ENCODE peak calls at places on chromosomes 3 and 15, in eight cellular contexts. J, F, C, A, I, Y, G and P are unnamed samples.
A peak's percentile ranks its signal among the peaks of the same experiment; 100 is the strongest.

GRCh38 chr15:60347480-60348069 is 50.2 kb downstream of the ANXA2 start:
- DNase-seq in J (no peak), F (no peak), C (no peak), A (no peak), I (no peak), Y (no peak), G (no peak), P (no peak)

GRCh38 chr3:37787027-37787868 is 74.4 kb upstream of the CTDSPL start:
- DNase-seq in J (no peak), F (no peak), C (no peak), A (no peak), I (no peak), Y (no peak), G (no peak), P (no peak)

GRCh38 chr3:31896026-31896425 is 85.0 kb downstream of the OSBPL10 start:
- DNase-seq in J (no peak), F (no peak), C (no peak), A (no peak), I (no peak), Y (no peak), G (no peak), P (no peak)

GRCh38 chr3:122560680-122561079 is 3.4 kb downstream of the PARP9 start:
- DNase-seq in J (no peak), F (peak; percentile 67), C (no peak), A (peak; percentile 63), I (no peak), Y (peak; percentile 65), G (peak; percentile 67), P (no peak)

GRCh38 chr15:40590635-40591105 is 3.4 kb upstream of the KNL1 start:
- DNase-seq in J (no peak), F (no peak), C (no peak), A (no peak), I (no peak), Y (no peak), G (no peak), P (no peak)

GRCh38 chr15:51649659-51650521 is 27.3 kb upstream of the DMXL2 start:
- DNase-seq in J (no peak), F (peak; percentile 73), C (no peak), A (peak; percentile 59), I (no peak), Y (peak; percentile 85), G (peak; percentile 59), P (no peak)

GRCh38 chr15:66008920-66009572 is 139.8 kb downstream of the RAB11A start:
- DNase-seq in J (no peak), F (no peak), C (no peak), A (peak; percentile 80), I (no peak), Y (peak; percentile 84), G (peak; percentile 23), P (no peak)

GRCh38 chr3:38268522-38268921 is 2.9 kb downstream of the SLC22A13 start:
- DNase-seq in J (no peak), F (no peak), C (no peak), A (no peak), I (no peak), Y (no peak), G (no peak), P (no peak)

GRCh38 chr3:169760479-169760878 is 4.4 kb downstream of the TERC start:
- DNase-seq in J (no peak), F (no peak), C (no peak), A (no peak), I (no peak), Y (peak; percentile 24), G (peak; percentile 59), P (no peak)

GRCh38 chr3:9727041-9727595 is 4.4 kb upstream of the BRPF1 start:
- DNase-seq in J (no peak), F (peak; percentile 69), C (no peak), A (no peak), I (no peak), Y (peak; percentile 75), G (no peak), P (no peak)

GRCh38 chr3:128210711-128211110 is 57.4 kb downstream of the EEFSEC start:
- DNase-seq in J (no peak), F (no peak), C (no peak), A (no peak), I (no peak), Y (no peak), G (no peak), P (no peak)

GRCh38 chr3:128354788-128355548 is 111.7 kb downstream of the DNAJB8 start:
- DNase-seq in J (no peak), F (no peak), C (no peak), A (no peak), I (peak; percentile 60), Y (no peak), G (no peak), P (no peak)

GRCh38 chr3:169771651-169772529 is 1.3 kb upstream of the MYNN start:
- DNase-seq in J (peak; percentile 56), F (peak; percentile 87), C (no peak), A (peak; percentile 71), I (no peak), Y (peak; percentile 85), G (peak; percentile 69), P (peak; percentile 61)

GRCh38 chr3:41267975-41268640 is 68.8 kb downstream of the CTNNB1 start:
- DNase-seq in J (no peak), F (no peak), C (no peak), A (no peak), I (no peak), Y (peak; percentile 94), G (peak; percentile 95), P (no peak)

GRCh38 chr15:62976301-62976842 is 66.2 kb upstream of the TPM1 start:
- DNase-seq in J (no peak), F (no peak), C (no peak), A (no peak), I (no peak), Y (peak; percentile 40), G (no peak), P (no peak)

DNA sequence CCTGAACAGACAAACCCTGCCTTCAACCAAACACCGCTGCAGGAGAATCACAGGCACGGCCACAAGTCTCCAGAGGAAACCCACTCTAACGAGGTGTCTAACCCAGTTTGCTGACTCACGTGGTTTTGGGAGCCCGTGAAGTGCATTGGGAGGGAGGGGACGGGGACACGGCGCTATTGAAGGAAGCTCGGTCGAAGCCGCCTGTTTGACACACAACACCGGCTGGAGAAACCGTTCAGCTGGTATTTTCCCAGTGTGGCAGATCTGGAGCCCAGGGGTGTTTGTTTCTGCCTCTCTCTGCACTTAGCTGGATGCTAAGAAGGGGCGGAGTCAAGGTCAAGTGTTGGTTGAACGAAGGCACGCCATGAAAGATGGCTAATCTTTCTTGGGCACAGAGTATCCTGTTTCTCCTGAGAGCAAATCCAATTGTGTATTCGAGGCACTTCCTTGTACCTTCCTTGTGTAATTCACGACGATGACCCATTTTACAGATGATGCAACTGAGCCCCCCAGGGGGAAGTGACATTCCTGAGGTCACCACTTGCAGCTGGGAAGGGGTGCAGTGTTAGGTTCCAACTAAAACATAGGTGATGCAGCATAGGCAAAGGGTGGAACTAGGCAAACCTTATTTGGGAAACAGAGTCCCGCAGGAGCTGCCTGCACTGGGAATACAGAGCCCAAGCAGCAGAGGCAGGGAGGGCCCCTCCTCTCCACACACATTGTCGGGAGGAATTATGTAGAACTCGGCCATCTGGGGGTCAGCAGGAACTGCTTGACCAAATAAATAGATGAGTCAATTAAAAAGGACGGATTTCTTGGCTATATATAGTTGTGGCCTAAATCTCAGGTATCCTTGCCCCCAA is 22.5 kb downstream of the SLC6A6 start:
- DNase-seq in J (no peak), F (no peak), C (no peak), A (no peak), I (no peak), Y (no peak), G (no peak), P (no peak)
- H3K4me1 ChIP-seq in J (no peaks in the 10 kb centered on the region), F (peaks cover 3% of the 10 kb centered on the region), C (peaks cover 27% of the 10 kb centered on the region), A (peaks cover 4% of the 10 kb centered on the region), I (no peaks in the 10 kb centered on the region), Y (peaks cover 75% of the 10 kb centered on the region), G (peaks cover 4% of the 10 kb centered on the region), P (peaks cover 36% of the 10 kb centered on the region)

DNA sequence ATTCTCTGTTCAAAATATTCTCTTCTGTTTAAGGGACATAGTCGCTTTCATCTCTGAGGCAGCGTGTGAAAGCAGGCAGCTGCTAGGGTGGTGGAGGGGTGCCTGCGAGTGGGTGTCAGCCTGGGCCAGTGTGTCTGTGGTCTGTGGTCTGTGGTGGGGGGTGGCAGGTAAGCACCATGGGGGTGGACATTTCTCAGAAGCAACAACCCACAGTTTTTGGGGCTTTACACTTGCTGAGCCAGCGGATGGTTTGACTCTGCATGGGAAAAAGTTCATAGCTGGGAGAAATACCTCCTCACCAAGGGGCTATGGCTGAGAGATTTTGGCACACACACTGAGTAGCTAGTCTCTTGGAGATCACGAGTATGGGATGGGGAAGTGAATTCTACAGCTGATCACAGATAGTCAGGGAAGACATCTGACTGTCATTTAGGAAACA is 109.3 kb downstream of the EPHB1 start:
- DNase-seq in J (no peak), F (no peak), C (no peak), A (no peak), I (no peak), Y (no peak), G (no peak), P (peak; percentile 32)
- H3K4me3 ChIP-seq in J (no peak overlapping the region), F (no peak overlapping the region), C (no peak overlapping the region), A (no peak overlapping the region), I (no peak overlapping the region), Y (no peak overlapping the region), G (no peak overlapping the region), P (no peak overlapping the region)

GRCh38 chr3:197456271-197457091 is 99.3 kb downstream of the BDH1 start:
- DNase-seq in J (peak; percentile 81), F (peak; percentile 87), C (no peak), A (peak; percentile 83), I (peak; percentile 87), Y (peak; percentile 35), G (peak; percentile 73), P (peak; percentile 94)

GRCh38 chr3:197450295-197450694 is 105.5 kb downstream of the BDH1 start:
- DNase-seq in J (no peak), F (peak; percentile 47), C (no peak), A (no peak), I (no peak), Y (no peak), G (no peak), P (no peak)

GRCh38 chr3:197458906-197459470 is 96.8 kb downstream of the BDH1 start:
- DNase-seq in J (no peak), F (no peak), C (no peak), A (peak; percentile 66), I (no peak), Y (no peak), G (no peak), P (no peak)

GRCh38 chr3:197458179-197458707 is 97.5 kb downstream of the BDH1 start:
- DNase-seq in J (no peak), F (no peak), C (no peak), A (peak; percentile 66), I (no peak), Y (peak; percentile 65), G (peak; percentile 32), P (no peak)

GRCh38 chr3:197454014-197454413 is 101.8 kb downstream of the BDH1 start:
- DNase-seq in J (no peak), F (no peak), C (no peak), A (no peak), I (no peak), Y (peak; percentile 26), G (no peak), P (no peak)
- TF ChIP-seq CTCF in J (no peak), F (peak; percentile 27), C (peak; percentile 33), A (peak; percentile 13), I (no peak), Y (peak; percentile 18), G (peak; percentile 69), P (peak; percentile 10)

DNA sequence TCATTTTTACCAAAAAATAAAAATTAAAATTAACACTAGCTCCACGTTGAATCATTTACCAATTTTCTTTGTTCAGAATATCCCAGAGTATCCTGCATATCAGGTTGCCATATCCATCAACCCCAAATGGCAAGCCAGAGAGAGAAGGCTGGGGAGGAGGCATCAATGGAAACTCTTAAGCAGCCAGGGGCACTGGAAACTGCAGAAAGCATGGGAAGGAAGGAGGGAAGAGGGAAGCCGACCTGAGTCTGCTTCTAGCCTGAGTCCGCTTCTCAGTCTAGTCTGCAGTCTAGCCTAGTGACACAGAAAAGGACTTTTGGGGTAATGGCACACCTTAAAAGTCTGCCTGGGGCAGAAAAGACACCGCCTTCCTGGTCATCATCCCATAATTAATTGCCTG is 1.6 kb upstream of the MTHFS start:
- DNase-seq in J (no peak), F (no peak), C (no peak), A (no peak), I (no peak), Y (no peak), G (no peak), P (no peak)
- H3K4me1 ChIP-seq in J (no peaks in the 10 kb centered on the region), F (peaks cover 11% of the 10 kb centered on the region), C (peaks cover 8% of the 10 kb centered on the region), A (peaks cover 6% of the 10 kb centered on the region), I (no peaks in the 10 kb centered on the region), Y (peaks cover 37% of the 10 kb centered on the region), G (peaks cover 12% of the 10 kb centered on the region), P (peaks cover 16% of the 10 kb centered on the region)